ENCODE peak calls at places on chromosomes 12 and 14, in nine cellular contexts. H is CD4-positive, alpha-beta memory T cell; J is kidney tubule cell; Q is cardiac muscle cell; A is T-helper 1 cell; U is ELR; R is AML-193; Z is colonic mucosa; Y is GM04504. V is an unnamed sample.

GRCh38 chr12:97561321-97562230 is 99.0 kb downstream of the RMST start:
- DNase-seq in H (no peak), Z (no peak), J (no peak), Y (no peak), R (no peak), Q (no peak), A (no peak), U (no peak), V (no peak)

GRCh38 chr12:49543914-49544815 is 5.3 kb downstream of the KCNH3 start:
- DNase-seq in A (no peak), R (no peak), H (no peak), Q (no peak), Z (no peak), J (no peak), U (no peak), Y (no peak), V (peak)

GRCh38 chr14:58815046-58815701 is 177.4 kb downstream of the DACT1 start:
- DNase-seq in A (no peak), R (no peak), Y (no peak), J (peak), U (no peak), Z (no peak), H (no peak), Q (peak), V (no peak)

GRCh38 chr14:104224516-104225281 is 86.3 kb downstream of the KIF26A start:
- DNase-seq in H (no peak), Y (no peak), Q (no peak), Z (peak), A (no peak), R (no peak), J (no peak), U (no peak), V (peak)

GRCh38 chr12:93972411-93973208 is 175.8 kb upstream of the PLXNC1 start:
- DNase-seq in A (no peak), Z (no peak), Y (no peak), Q (peak), H (no peak), U (peak), J (peak), R (no peak), V (no peak)

GRCh38 chr12:59077153-59077930 is 157.0 kb upstream of the LRIG3 start:
- DNase-seq in Q (peak), R (no peak), A (no peak), U (no peak), Z (peak), Y (no peak), H (no peak), J (no peak), V (peak)

GRCh38 chr12:96177013-96177412 is 17.2 kb upstream of the ELK3 start:
- DNase-seq in Q (peak), Z (no peak), Y (no peak), R (peak), H (no peak), U (peak), A (no peak), J (peak), V (peak)

GRCh38 chr14:75125617-75126016 is 1.2 kb downstream of the NEK9 start:
- DNase-seq in A (no peak), H (no peak), Y (peak), Q (peak), J (peak), R (peak), Z (no peak), U (peak), V (peak)

GRCh38 chr12:48044396-48044795 is 40.1 kb upstream of the COL2A1 start:
- DNase-seq in Q (no peak), J (no peak), R (no peak), Y (no peak), U (no peak), Z (no peak), A (no peak), H (no peak), V (no peak)

GRCh38 chr14:53925201-53925766 is 31.3 kb downstream of the BMP4 start:
- DNase-seq in Q (peak), Z (no peak), U (no peak), A (no peak), Y (no peak), J (no peak), H (no peak), R (no peak), V (no peak)

GRCh38 chr12:50402270-50403000 is 1.8 kb downstream of the LARP4 start:
- DNase-seq in Z (no peak), A (no peak), Y (no peak), H (no peak), R (no peak), J (peak), Q (no peak), U (peak), V (peak)

GRCh38 chr12:20549115-20549719 is 145.9 kb upstream of the SLCO1C1 start:
- DNase-seq in U (peak), R (no peak), H (no peak), Y (no peak), Q (peak), A (no peak), Z (peak), J (no peak), V (peak)

GRCh38 chr12:104896146-104896545 is 61.9 kb downstream of the SLC41A2 start:
- DNase-seq in J (no peak), R (no peak), Y (no peak), Q (no peak), U (no peak), Z (no peak), A (no peak), H (no peak), V (no peak)

GRCh38 chr14:93002049-93002448 is 79.1 kb downstream of the CHGA start:
- DNase-seq in U (no peak), Z (no peak), R (no peak), A (no peak), J (no peak), Y (no peak), Q (no peak), H (no peak), V (no peak)

GRCh38 chr14:75134644-75135043 is 7.8 kb upstream of the NEK9 start:
- DNase-seq in R (no peak), J (no peak), Y (no peak), Z (no peak), H (no peak), A (no peak), U (no peak), Q (no peak), V (no peak)

GRCh38 chr12:55702861-55703260 is 4.8 kb downstream of the ITGA7 start:
- DNase-seq in R (no peak), Q (no peak), A (no peak), U (no peak), Y (no peak), Z (no peak), J (no peak), H (no peak), V (no peak)

GRCh38 chr14:77369280-77369679 is 7.6 kb downstream of the TMED8 start:
- DNase-seq in Z (no peak), U (no peak), A (no peak), R (no peak), Q (no peak), Y (no peak), J (no peak), H (peak), V (no peak)

GRCh38 chr14:32578181-32578580 is 249.1 kb downstream of the AKAP6 start:
- DNase-seq in H (no peak), J (no peak), Y (no peak), A (no peak), Q (no peak), U (no peak), Z (no peak), R (no peak), V (no peak)

V was measured in dermis blood vessel endothelial cell.